ENCODE peak calls at places on chromosomes 13 and 19, in eight cellular contexts. M is T-helper 17 cell; K is NCI-H2081; C is keratinocyte; V is right cardiac atrium; F is effector memory CD4-positive, alpha-beta T cell; Y is T-cell; X is breast epithelium. O is an unnamed sample.

GRCh38 chr13:103098535-103098934 is 32.3 kb upstream of the SLC10A2 start:
- DNase-seq in M (no peak), K (no peak), C (no peak), V (no peak), F (no peak), Y (no peak), X (no peak), O (no peak)

GRCh38 chr13:109790951-109791605 is 4.7 kb upstream of the IRS2 start:
- DNase-seq in M (no peak), K (no peak), C (no peak), V (no peak), F (no peak), Y (no peak), X (no peak), O (no peak)

GRCh38 chr13:43985437-43986051 is 105.8 kb downstream of the LACC1 start:
- DNase-seq in M (no peak), K (no peak), C (no peak), V (no peak), F (no peak), Y (no peak), X (no peak), O (no peak)

GRCh38 chr13:41458187-41458938 is 1.0 kb downstream of the RGCC start:
- DNase-seq in M (peak), K (no peak), C (no peak), V (peak), F (no peak), Y (peak), X (no peak), O (peak)

GRCh38 chr13:47707414-47707813 is 293.7 kb downstream of the SUCLA2 start:
- DNase-seq in M (no peak), K (no peak), C (no peak), V (no peak), F (no peak), Y (no peak), X (no peak), O (no peak)

GRCh38 chr13:53197424-53197823 is 168.8 kb downstream of the OLFM4 start:
- DNase-seq in M (no peak), K (no peak), C (no peak), V (no peak), F (no peak), Y (no peak), X (no peak), O (no peak)

GRCh38 chr19:34418300-34418699 is 9.9 kb upstream of the UBA2 start:
- DNase-seq in M (no peak), K (no peak), C (no peak), V (no peak), F (no peak), Y (no peak), X (no peak), O (no peak)

GRCh38 chr19:3823345-3823704 is 37.1 kb upstream of the MATK start:
- DNase-seq in M (no peak), K (no peak), C (no peak), V (no peak), F (no peak), Y (no peak), X (no peak), O (no peak)

GRCh38 chr19:17778621-17779280 is 16.2 kb upstream of the B3GNT3 start:
- DNase-seq in M (no peak), K (no peak), C (no peak), V (no peak), F (no peak), Y (no peak), X (no peak), O (no peak)

GRCh38 chr13:45934283-45934682 is 82.7 kb upstream of the SIAH3 start:
- DNase-seq in M (no peak), K (no peak), C (no peak), V (no peak), F (no peak), Y (no peak), X (no peak), O (no peak)

O was measured in kidney.